ENCODE peak calls at places on chromosomes 4 and X, in seven cellular contexts. X is PC-3; R is CD8-positive, alpha-beta memory T cell; N is heart right ventricle; B is tibial nerve; K is OCI-LY7; H is psoas muscle. F is an unnamed sample.

GRCh38 chrX:150525061-150525919 is 43.1 kb upstream of the MTM1 start:
- DNase-seq in X (no peak), R (no peak), N (peak; percentile 56), B (no peak), K (no peak), H (peak; percentile 72), F (no peak)

GRCh38 chrX:54043696-54044125 is 562 bp downstream of the PHF8 start:
- DNase-seq in X (peak; percentile 33), R (peak; percentile 66), N (peak; percentile 52), B (peak; percentile 4), K (peak; percentile 52), H (no peak), F (peak; percentile 29)

GRCh38 chr4:148203056-148203898 is 238.9 kb downstream of the NR3C2 start:
- DNase-seq in X (no peak), R (no peak), N (no peak), B (no peak), K (no peak), H (no peak), F (no peak)

GRCh38 chrX:46588263-46588662 is 14.7 kb downstream of the CHST7 start:
- DNase-seq in X (peak; percentile 22), R (no peak), N (peak; percentile 24), B (peak; percentile 70), K (peak; percentile 45), H (peak; percentile 64), F (no peak)

GRCh38 chr4:95548738-95549245 is at the start of gene UNC5C:
- DNase-seq in X (no peak), R (no peak), N (peak; percentile 78), B (peak; percentile 59), K (no peak), H (peak; percentile 85), F (peak; percentile 46)

GRCh38 chrX:133531012-133531411 is 115.7 kb upstream of the GPC4 start:
- DNase-seq in X (no peak), R (no peak), N (no peak), B (no peak), K (no peak), H (no peak), F (no peak)

GRCh38 chrX:22748093-22748999 is 251.4 kb upstream of the DDX53 start:
- DNase-seq in X (peak; percentile 63), R (peak; percentile 35), N (peak; percentile 12), B (peak; percentile 6), K (peak; percentile 39), H (no peak), F (peak; percentile 39)

GRCh38 chr4:82984459-82984858 is 26.2 kb downstream of the LIN54 start:
- DNase-seq in X (peak; percentile 38), R (no peak), N (no peak), B (no peak), K (no peak), H (no peak), F (no peak)

GRCh38 chr4:184884863-184885262 is 59.1 kb upstream of the ACSL1 start:
- DNase-seq in X (no peak), R (no peak), N (no peak), B (no peak), K (no peak), H (no peak), F (no peak)

GRCh38 chrX:119512145-119512800 is 44.0 kb downstream of the SLC25A5 start:
- DNase-seq in X (peak; percentile 85), R (no peak), N (peak; percentile 23), B (peak; percentile 8), K (peak; percentile 62), H (peak; percentile 58), F (peak; percentile 66)

GRCh38 chr4:176902710-176903323 is 110.1 kb upstream of the VEGFC start:
- DNase-seq in X (peak; percentile 80), R (no peak), N (no peak), B (no peak), K (no peak), H (no peak), F (no peak)

GRCh38 chr4:1406946-1407656 is 859 bp upstream of the NKX1-1 start:
- DNase-seq in X (no peak), R (peak; percentile 35), N (no peak), B (no peak), K (no peak), H (no peak), F (no peak)

GRCh38 chrX:150365051-150365952 is 2.2 kb downstream of the MAMLD1 start:
- DNase-seq in X (peak; percentile 57), R (peak; percentile 73), N (peak; percentile 78), B (peak; percentile 54), K (no peak), H (peak; percentile 87), F (peak; percentile 47)

GRCh38 chrX:15973299-15973698 is 118.7 kb upstream of the AP1S2 start:
- DNase-seq in X (peak; percentile 66), R (peak; percentile 42), N (no peak), B (no peak), K (peak; percentile 56), H (no peak), F (no peak)

GRCh38 chr4:138178566-138178965 is 63.6 kb downstream of the SLC7A11 start:
- DNase-seq in X (peak; percentile 19), R (no peak), N (no peak), B (no peak), K (no peak), H (no peak), F (no peak)

GRCh38 chr4:138406881-138407280 is 164.7 kb upstream of the SLC7A11 start:
- DNase-seq in X (no peak), R (no peak), N (no peak), B (no peak), K (no peak), H (no peak), F (no peak)

GRCh38 chr4:113071811-113072210 is 22.4 kb downstream of the ANK2 start:
- DNase-seq in X (no peak), R (no peak), N (no peak), B (no peak), K (no peak), H (no peak), F (no peak)

GRCh38 chr4:185774815-185775684 is 36.9 kb downstream of the SORBS2 start:
- DNase-seq in X (peak; percentile 66), R (no peak), N (no peak), B (no peak), K (no peak), H (no peak), F (peak; percentile 50)

GRCh38 chr4:25180524-25181131 is 20.4 kb upstream of the SEPSECS start:
- DNase-seq in X (peak; percentile 50), R (peak; percentile 47), N (no peak), B (no peak), K (peak; percentile 80), H (no peak), F (peak; percentile 36)

DNA sequence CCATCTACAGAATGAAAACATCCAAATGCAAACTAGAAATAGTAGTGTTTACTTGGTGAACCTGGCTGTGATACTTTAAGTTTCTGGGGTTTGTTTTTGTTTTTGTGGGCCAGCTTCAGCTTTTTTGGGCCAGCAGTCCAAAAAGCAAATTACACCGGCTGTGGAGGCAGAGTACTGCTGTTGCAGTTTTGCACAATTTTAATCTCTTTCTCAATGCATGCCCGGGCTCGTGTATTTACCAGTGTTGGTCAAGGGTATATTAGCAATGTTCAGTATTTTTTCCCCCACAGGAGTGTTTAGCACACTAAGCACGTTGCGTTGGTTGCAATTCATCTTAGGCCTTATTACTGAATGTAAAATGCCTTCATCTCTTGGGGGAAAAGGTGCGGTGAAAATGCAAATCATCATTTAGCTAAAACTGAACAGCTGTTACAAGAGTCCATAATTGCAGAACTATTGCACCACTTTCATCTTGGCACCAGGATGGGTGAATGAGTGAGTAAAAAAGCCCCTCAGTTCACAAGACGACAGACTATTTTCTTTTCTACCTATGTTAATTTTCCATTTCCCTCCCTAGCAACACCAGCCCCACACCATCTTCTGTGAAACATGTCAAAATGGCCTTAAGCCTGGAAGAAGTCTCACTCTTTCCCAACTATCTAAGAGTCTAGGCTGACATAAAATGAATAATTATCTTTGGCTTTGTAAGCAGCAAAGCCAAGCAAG is 1.8 kb upstream of the CNOT6L start:
- DNase-seq in X (no peak), R (no peak), N (no peak), B (no peak), K (peak; percentile 78), H (no peak), F (no peak)
- H3K27ac ChIP-seq in X (no peak overlapping the region), R (peak overlapping the region; percentile 97), N (peak overlapping the region; percentile 98), B (peak overlapping the region; percentile 100), K (peak overlapping the region; percentile 94), H (peak overlapping the region; percentile 96), F (peak overlapping the region; percentile 69)

GRCh38 chr4:143196323-143196722 is 11.6 kb downstream of the USP38 start:
- DNase-seq in X (no peak), R (no peak), N (no peak), B (no peak), K (no peak), H (no peak), F (no peak)
- H3K36me3 ChIP-seq in X (peaks cover 53% of the 10 kb centered on the region), R (peaks cover 52% of the 10 kb centered on the region), N (peaks cover 100% of the 10 kb centered on the region), B (peaks cover 5% of the 10 kb centered on the region), K (peaks cover 99% of the 10 kb centered on the region), H (peaks cover 2% of the 10 kb centered on the region), F (peaks cover 38% of the 10 kb centered on the region)

GRCh38 chr4:14151099-14151498 is 523.6 kb upstream of the BOD1L1 start:
- DNase-seq in X (no peak), R (no peak), N (no peak), B (no peak), K (no peak), H (no peak), F (no peak)
- H3K27ac ChIP-seq in X (no peak overlapping the region), R (no peak overlapping the region), N (no peak overlapping the region), B (no peak overlapping the region), K (no peak overlapping the region), H (no peak overlapping the region), F (no peak overlapping the region)

GRCh38 chr4:2472187-2472586 is 3.3 kb downstream of the RNF4 start:
- DNase-seq in X (no peak), R (no peak), N (no peak), B (no peak), K (no peak), H (no peak), F (no peak)
- H3K36me3 ChIP-seq in X (peaks cover 23% of the 10 kb centered on the region), R (peaks cover 15% of the 10 kb centered on the region), N (peaks cover 58% of the 10 kb centered on the region), B (no peaks in the 10 kb centered on the region), K (peaks cover 74% of the 10 kb centered on the region), H (peaks cover 5% of the 10 kb centered on the region), F (no peaks in the 10 kb centered on the region)

DNA sequence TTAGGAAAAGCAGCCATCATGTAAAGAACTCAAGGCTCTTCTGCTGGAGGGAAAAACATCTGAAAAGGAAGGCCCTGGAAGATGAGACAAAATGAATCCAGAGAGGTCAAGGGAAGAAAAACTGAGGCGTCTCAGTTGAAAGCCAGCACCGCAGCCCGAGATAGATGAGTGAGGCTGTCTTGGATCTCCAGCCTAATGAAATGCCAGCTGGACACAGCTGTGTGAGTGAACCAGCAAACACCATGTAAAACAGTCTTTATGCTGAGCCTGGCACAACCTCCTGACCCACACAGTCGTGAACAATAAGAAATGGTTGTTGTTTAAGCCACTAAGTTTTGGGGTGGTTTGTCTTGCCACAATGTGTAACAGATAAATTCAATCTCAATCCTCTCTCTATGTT is 48.6 kb upstream of the RASL11B start:
- DNase-seq in X (no peak), R (no peak), N (no peak), B (no peak), K (no peak), H (no peak), F (no peak)
- H3K27ac ChIP-seq in X (no peak overlapping the region), R (no peak overlapping the region), N (no peak overlapping the region), B (no peak overlapping the region), K (no peak overlapping the region), H (no peak overlapping the region), F (no peak overlapping the region)